ENCODE peak calls at places on chromosomes 4 and X, in five cellular contexts. W is dorsolateral prefrontal cortex, U is epithelial cell of esophagus, C is progenitor cell of endocrine pancreas, S is natural killer cell. M is an unnamed sample.

GRCh38 chr4:60865238-60865637 is 334.9 kb upstream of the ADGRL3 start:
- DNase-seq in W (peak; percentile 16), S (no peak), C (no peak), U (peak; percentile 17), M (no peak)

GRCh38 chr4:37678624-37679023 is 7.6 kb downstream of the RELL1 start:
- DNase-seq in U (no peak), W (no peak), S (no peak), C (no peak), M (no peak)

GRCh38 chr4:794911-795725 is 30.8 kb downstream of the CPLX1 start:
- DNase-seq in U (no peak), S (no peak), W (peak; percentile 45), C (no peak), M (no peak)

GRCh38 chrX:74585766-74586165 is 28.7 kb downstream of the RLIM start:
- DNase-seq in S (no peak), C (no peak), U (no peak), W (no peak), M (no peak)

GRCh38 chrX:103831803-103832544 is at the start of gene RAB9B:
- DNase-seq in U (no peak), S (peak; percentile 24), W (peak; percentile 71), C (peak; percentile 57), M (peak; percentile 68)

GRCh38 chr4:172982151-172982590 is 186.4 kb upstream of the GALNT7 start:
- DNase-seq in W (no peak), U (peak; percentile 99), C (no peak), S (no peak), M (no peak)

GRCh38 chr4:180197471-180197870 is 2045.7 kb upstream of the TENM3 start:
- DNase-seq in C (no peak), U (no peak), S (no peak), W (no peak), M (no peak)

GRCh38 chr4:22030321-22030720 is 81.7 kb upstream of the KCNIP4 start:
- DNase-seq in W (no peak), C (no peak), U (peak; percentile 7), S (no peak), M (no peak)

GRCh38 chr4:158157412-158157811 is 15.4 kb downstream of the GASK1B start:
- DNase-seq in W (no peak), C (no peak), S (no peak), U (no peak), M (no peak)

GRCh38 chr4:2630556-2631273 is 94.3 kb downstream of the FAM193A start:
- DNase-seq in U (no peak), S (no peak), C (no peak), W (no peak), M (peak; percentile 51)

GRCh38 chr4:115648786-115649185 is 535.4 kb upstream of the NDST4 start:
- DNase-seq in C (no peak), U (no peak), S (no peak), W (no peak), M (no peak)

GRCh38 chrX:39260965-39261364 is 459.7 kb downstream of the MID1IP1 start:
- DNase-seq in U (peak; percentile 44), C (no peak), S (no peak), W (no peak), M (no peak)

GRCh38 chrX:12973561-12974216 is 1.2 kb upstream of the TMSB4X start:
- DNase-seq in U (no peak), W (no peak), S (no peak), C (no peak), M (no peak)

DNA sequence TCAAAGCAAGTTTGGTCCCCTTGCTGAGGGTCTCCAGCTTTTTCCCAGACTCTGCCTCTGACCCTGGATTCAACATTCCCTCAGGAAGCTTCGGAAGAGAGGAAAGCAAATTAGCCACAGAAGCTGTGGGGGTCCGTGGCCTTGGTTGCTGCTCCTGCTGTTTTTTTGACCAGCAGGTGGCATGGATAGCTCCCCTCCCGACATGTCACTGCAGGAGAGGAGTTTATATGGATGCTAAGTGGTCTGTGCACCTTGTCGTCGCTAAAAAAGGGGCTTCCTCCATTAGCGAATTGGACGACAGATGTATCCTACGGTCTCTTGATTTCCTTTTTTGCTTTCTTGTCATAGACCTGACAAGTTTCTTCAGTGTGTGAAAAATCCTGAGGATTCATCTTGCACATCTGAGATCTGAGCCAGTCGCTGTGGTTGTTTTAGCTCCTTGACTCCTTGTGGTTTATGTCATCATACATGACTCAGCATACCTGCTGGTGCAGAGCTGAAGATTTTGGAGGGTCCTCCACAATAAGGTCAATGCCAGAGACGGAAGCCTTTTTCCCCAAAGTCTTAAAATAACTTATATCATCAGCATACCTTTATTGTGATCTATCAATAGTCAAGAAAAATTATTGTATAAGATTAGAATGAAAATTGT is 70.2 kb downstream of the CD38 start:
- DNase-seq in W (no peak), S (no peak), C (no peak), U (peak; percentile 63), M (no peak)
- TF ChIP-seq CTCF in W (no peak), S (no peak), C (no peak), U (peak; percentile 52), M (no peak)

GRCh38 chr4:87543835-87544461 is 14.8 kb upstream of the SPARCL1 start:
- DNase-seq in S (no peak), W (peak; percentile 58), C (no peak), U (peak; percentile 69), M (no peak)
- TF ChIP-seq CTCF in S (no peak), W (peak; percentile 73), C (peak; percentile 61), U (peak; percentile 70), M (peak; percentile 78)

GRCh38 chr4:42786350-42787070 is 106.0 kb upstream of the GRXCR1 start:
- DNase-seq in C (no peak), S (no peak), U (no peak), W (no peak), M (no peak)
- TF ChIP-seq CTCF in C (no peak), S (no peak), U (no peak), W (no peak), M (no peak)

GRCh38 chrX:69031971-69032391 is 133.3 kb downstream of the PJA1 start:
- DNase-seq in W (no peak), U (peak; percentile 86), S (no peak), C (no peak), M (peak; percentile 32)

GRCh38 chrX:69031181-69031580 is 134.1 kb downstream of the PJA1 start:
- DNase-seq in C (no peak), S (no peak), W (no peak), U (no peak), M (no peak)

GRCh38 chrX:69034451-69034850 is 130.8 kb downstream of the PJA1 start:
- DNase-seq in S (no peak), U (no peak), W (no peak), C (no peak), M (no peak)

GRCh38 chrX:69033936-69034335 is 131.3 kb downstream of the PJA1 start:
- DNase-seq in C (no peak), U (no peak), S (no peak), W (no peak), M (no peak)

DNA sequence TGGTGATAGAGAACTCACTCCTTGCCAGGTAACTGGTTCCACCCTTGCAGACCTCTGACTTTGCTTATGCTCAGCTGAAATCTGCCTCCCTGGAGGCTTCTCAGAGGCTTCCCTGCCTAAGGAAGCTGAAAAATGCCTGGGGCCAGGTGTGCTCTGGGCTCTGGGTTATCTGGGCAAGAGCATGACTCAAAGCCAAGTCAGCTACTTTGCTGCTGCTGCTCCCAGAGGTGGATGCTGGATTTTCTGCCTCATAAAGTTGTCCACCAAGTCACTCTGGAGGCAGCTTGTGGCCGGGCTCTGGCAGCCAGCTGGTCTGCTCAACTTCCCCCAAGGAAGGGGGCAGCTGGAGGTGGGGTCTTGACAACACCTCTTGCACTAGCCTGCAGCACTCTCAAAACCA is 132.7 kb downstream of the PJA1 start:
- DNase-seq in C (no peak), W (no peak), U (peak; percentile 91), S (no peak), M (peak; percentile 43)
- TF ChIP-seq CTCF in C (no peak), W (no peak), U (peak; percentile 20), S (no peak), M (no peak)

GRCh38 chr4:183444149-183444952 is at the start of gene CDKN2AIP:
- DNase-seq in W (peak; percentile 85), C (peak; percentile 87), U (peak; percentile 94), S (peak; percentile 93), M (peak; percentile 93)

GRCh38 chr4:183448436-183448835 is 4.0 kb downstream of the CDKN2AIP start:
- DNase-seq in S (no peak), W (no peak), C (no peak), U (no peak), M (no peak)

GRCh38 chr4:183443609-183444148 is 757 bp upstream of the CDKN2AIP start:
- DNase-seq in W (peak; percentile 49), U (no peak), C (no peak), S (no peak), M (no peak)

GRCh38 chr4:183447646-183448045 is 3.2 kb downstream of the CDKN2AIP start:
- DNase-seq in S (no peak), W (no peak), U (no peak), C (no peak), M (no peak)

DNA sequence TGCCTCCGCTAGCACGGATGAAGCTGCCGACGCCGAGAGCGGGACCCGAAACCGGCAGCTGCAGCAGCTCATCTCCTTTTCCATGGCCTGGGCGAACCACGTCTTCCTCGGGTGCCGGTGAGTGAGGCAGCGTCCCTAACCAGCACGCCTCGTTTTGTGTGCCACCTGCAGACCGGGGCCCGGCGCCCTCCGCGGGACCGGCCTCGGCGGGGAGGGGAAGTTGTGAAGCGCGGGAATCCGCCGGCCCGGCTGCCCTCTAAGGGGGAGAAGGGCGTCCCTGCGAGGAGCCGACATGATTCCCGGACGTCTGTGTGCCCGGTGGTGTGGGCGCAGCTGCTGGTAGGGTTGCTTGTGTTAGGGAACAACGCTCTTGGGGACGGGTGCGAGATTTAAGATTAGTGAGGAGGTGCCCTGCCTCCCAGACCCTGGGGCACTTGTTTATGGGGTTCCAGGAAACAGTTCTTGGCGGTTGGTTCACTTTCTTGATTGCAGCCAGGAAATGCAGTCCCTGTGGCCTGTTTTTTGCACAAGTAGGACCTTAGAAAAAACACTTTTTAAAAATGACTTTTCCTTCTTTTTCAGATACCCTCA is 612 bp downstream of the CDKN2AIP start:
- DNase-seq in C (peak; percentile 23), S (no peak), W (no peak), U (peak; percentile 35), M (peak; percentile 62)
- TF ChIP-seq CTCF in C (no peak), S (no peak), W (no peak), U (no peak), M (peak; percentile 35)

GRCh38 chr4:71189471-71189870 is 149.3 kb upstream of the SLC4A4 start:
- DNase-seq in U (no peak), S (no peak), W (no peak), C (no peak), M (no peak)
- TF ChIP-seq CTCF in U (no peak), S (no peak), W (no peak), C (no peak), M (no peak)

DNA sequence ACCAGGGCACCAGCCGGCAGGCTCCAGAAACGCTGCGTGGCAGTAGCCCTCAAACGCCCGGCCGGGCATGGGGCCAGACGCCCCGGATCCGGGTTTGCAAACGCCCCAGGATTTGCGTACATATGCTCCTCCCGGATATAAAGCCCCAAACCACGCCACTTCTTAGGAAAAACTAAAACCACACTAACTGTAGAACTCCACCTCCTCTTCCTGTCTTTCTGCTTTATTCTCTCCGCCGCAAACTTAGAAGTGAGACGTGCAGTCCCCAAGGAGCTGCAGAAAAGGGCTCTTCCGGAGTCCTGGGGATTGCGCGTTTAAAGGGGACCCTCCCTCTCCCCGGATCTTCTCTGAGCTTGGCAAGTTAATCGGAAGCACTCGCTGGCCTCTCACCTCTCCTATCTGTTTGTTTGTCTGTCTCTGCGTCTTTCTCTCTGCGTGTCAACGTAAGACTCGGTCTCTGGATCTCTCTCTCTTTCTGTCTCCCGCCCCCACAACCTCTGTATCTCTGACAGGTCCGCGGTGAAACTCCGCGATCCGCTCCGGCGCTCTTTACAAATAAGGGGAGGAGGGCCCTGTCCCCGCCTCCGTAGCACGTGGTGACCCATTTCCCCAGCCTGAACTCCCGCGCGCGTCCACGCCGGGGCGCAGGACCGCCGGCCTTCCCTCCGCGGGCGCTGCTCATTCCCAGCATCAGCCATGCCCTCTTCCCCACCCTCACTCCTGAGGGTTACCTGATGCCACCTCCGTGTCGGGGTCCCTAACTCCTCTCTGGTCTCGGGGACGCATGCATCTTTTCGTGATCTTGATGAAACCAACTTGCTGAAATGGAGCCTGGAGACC is at the start of gene SLC39A8:
- DNase-seq in U (peak; percentile 91), C (peak; percentile 62), S (peak; percentile 82), W (peak; percentile 60), M (peak; percentile 88)
- TF ChIP-seq CTCF in U (peak; percentile 73), C (peak; percentile 76), S (peak; percentile 86), W (peak; percentile 76), M (peak; percentile 82)